ENCODE peak calls at places on chromosome 15, in five cellular contexts. M, A, Q, R and Z are unnamed samples.

GRCh38 chr15:77417642-77418041 is 2.3 kb downstream of the PEAK1 start:
- DNase-seq in M (no peak), A (no peak), Q (no peak), R (no peak), Z (no peak)

GRCh38 chr15:68641376-68641775 is 62.6 kb downstream of the CORO2B start:
- DNase-seq in M (no peak), A (no peak), Q (no peak), R (no peak), Z (no peak)

GRCh38 chr15:100910119-100910518 is 9.0 kb upstream of the LRRK1 start:
- DNase-seq in M (no peak), A (no peak), Q (no peak), R (no peak), Z (no peak)

GRCh38 chr15:64930778-64931240 is 19.1 kb downstream of the ANKDD1A start:
- DNase-seq in M (no peak), A (no peak), Q (no peak), R (no peak), Z (no peak)

GRCh38 chr15:78873796-78874761 is 1.4 kb downstream of the MORF4L1 start:
- DNase-seq in M (no peak), A (peak), Q (no peak), R (no peak), Z (no peak)

GRCh38 chr15:70799667-70800450 is 36.5 kb upstream of the UACA start:
- DNase-seq in M (no peak), A (no peak), Q (peak), R (no peak), Z (no peak)

GRCh38 chr15:60416519-60416918 is 18.7 kb upstream of the ANXA2 start:
- DNase-seq in M (no peak), A (no peak), Q (no peak), R (no peak), Z (no peak)

GRCh38 chr15:78130466-78131294 is 565 bp downstream of the CIB2 start:
- DNase-seq in M (no peak), A (no peak), Q (no peak), R (no peak), Z (peak)

GRCh38 chr15:50024183-50024795 is 94.7 kb downstream of the ATP8B4 start:
- DNase-seq in M (no peak), A (no peak), Q (no peak), R (no peak), Z (no peak)

GRCh38 chr15:91885054-91885453 is 31.5 kb downstream of the SLCO3A1 start:
- DNase-seq in M (no peak), A (no peak), Q (no peak), R (peak), Z (no peak)